ENCODE peak calls at places on chromosome 9, in nine cellular contexts. One of them, this sample, is unnamed.

GRCh38 chr9:82271099-82271498 is 282.5 kb downstream of the SPATA31D1 start:
- DNase-seq in brain microvascular endothelial cell: peak
- DNase-seq in astrocyte of the spinal cord: peak
- DNase-seq in SK-N-SH: no peak
- DNase-seq in spleen: no peak
- DNase-seq in glutamatergic neuron: no peak
- DNase-seq in HFFc6: peak
- DNase-seq in right lobe of liver: no peak
- DNase-seq in B cell: no peak
- DNase-seq in this sample: no peak

GRCh38 chr9:118711843-118712242 is 657.4 kb downstream of the BRINP1 start:
- DNase-seq in brain microvascular endothelial cell: no peak
- DNase-seq in astrocyte of the spinal cord: no peak
- DNase-seq in SK-N-SH: no peak
- DNase-seq in spleen: no peak
- DNase-seq in glutamatergic neuron: peak
- DNase-seq in HFFc6: no peak
- DNase-seq in right lobe of liver: no peak
- DNase-seq in B cell: no peak
- DNase-seq in this sample: no peak

GRCh38 chr9:127976943-127977871 is 3.6 kb downstream of the EEIG1 start:
- DNase-seq in brain microvascular endothelial cell: no peak
- DNase-seq in astrocyte of the spinal cord: no peak
- DNase-seq in SK-N-SH: no peak
- DNase-seq in spleen: no peak
- DNase-seq in glutamatergic neuron: no peak
- DNase-seq in HFFc6: no peak
- DNase-seq in right lobe of liver: no peak
- DNase-seq in B cell: no peak
- DNase-seq in this sample: no peak

GRCh38 chr9:135135171-135135926 is 47.9 kb downstream of the OLFM1 start:
- DNase-seq in brain microvascular endothelial cell: no peak
- DNase-seq in astrocyte of the spinal cord: no peak
- DNase-seq in SK-N-SH: no peak
- DNase-seq in spleen: no peak
- DNase-seq in glutamatergic neuron: no peak
- DNase-seq in HFFc6: no peak
- DNase-seq in right lobe of liver: no peak
- DNase-seq in B cell: no peak
- DNase-seq in this sample: no peak

GRCh38 chr9:129282308-129283211 is 104.5 kb upstream of the IER5L start:
- DNase-seq in brain microvascular endothelial cell: no peak
- DNase-seq in astrocyte of the spinal cord: no peak
- DNase-seq in SK-N-SH: no peak
- DNase-seq in spleen: peak
- DNase-seq in glutamatergic neuron: no peak
- DNase-seq in HFFc6: no peak
- DNase-seq in right lobe of liver: no peak
- DNase-seq in B cell: no peak
- DNase-seq in this sample: no peak

GRCh38 chr9:134307674-134308638 is 18.3 kb upstream of the RXRA start:
- DNase-seq in brain microvascular endothelial cell: no peak
- DNase-seq in astrocyte of the spinal cord: no peak
- DNase-seq in SK-N-SH: no peak
- DNase-seq in spleen: peak
- DNase-seq in glutamatergic neuron: peak
- DNase-seq in HFFc6: no peak
- DNase-seq in right lobe of liver: peak
- DNase-seq in B cell: no peak
- DNase-seq in this sample: no peak

GRCh38 chr9:133844876-133845658 is 106.9 kb upstream of the SARDH start:
- DNase-seq in brain microvascular endothelial cell: peak
- DNase-seq in astrocyte of the spinal cord: peak
- DNase-seq in SK-N-SH: peak
- DNase-seq in spleen: peak
- DNase-seq in glutamatergic neuron: no peak
- DNase-seq in HFFc6: no peak
- DNase-seq in right lobe of liver: peak
- DNase-seq in B cell: no peak
- DNase-seq in this sample: peak

GRCh38 chr9:20872340-20872977 is 159.0 kb downstream of the HACD4 start:
- DNase-seq in brain microvascular endothelial cell: peak
- DNase-seq in astrocyte of the spinal cord: peak
- DNase-seq in SK-N-SH: no peak
- DNase-seq in spleen: no peak
- DNase-seq in glutamatergic neuron: no peak
- DNase-seq in HFFc6: peak
- DNase-seq in right lobe of liver: no peak
- DNase-seq in B cell: no peak
- DNase-seq in this sample: no peak

GRCh38 chr9:130288926-130289705 is 23.6 kb downstream of the HMCN2 start:
- DNase-seq in brain microvascular endothelial cell: no peak
- DNase-seq in astrocyte of the spinal cord: no peak
- DNase-seq in SK-N-SH: no peak
- DNase-seq in spleen: no peak
- DNase-seq in glutamatergic neuron: no peak
- DNase-seq in HFFc6: no peak
- DNase-seq in right lobe of liver: no peak
- DNase-seq in B cell: no peak
- DNase-seq in this sample: no peak

GRCh38 chr9:133933426-133934026 is 58.6 kb downstream of the VAV2 start:
- DNase-seq in brain microvascular endothelial cell: no peak
- DNase-seq in astrocyte of the spinal cord: no peak
- DNase-seq in SK-N-SH: no peak
- DNase-seq in spleen: no peak
- DNase-seq in glutamatergic neuron: no peak
- DNase-seq in HFFc6: no peak
- DNase-seq in right lobe of liver: no peak
- DNase-seq in B cell: no peak
- DNase-seq in this sample: no peak

GRCh38 chr9:121748080-121748479 is 96.6 kb downstream of the DAB2IP start:
- DNase-seq in brain microvascular endothelial cell: peak
- DNase-seq in astrocyte of the spinal cord: peak
- DNase-seq in SK-N-SH: no peak
- DNase-seq in spleen: no peak
- DNase-seq in glutamatergic neuron: no peak
- DNase-seq in HFFc6: no peak
- DNase-seq in right lobe of liver: no peak
- DNase-seq in B cell: no peak
- DNase-seq in this sample: no peak

GRCh38 chr9:128828267-128828666 is 1.3 kb downstream of the SPOUT1 start:
- DNase-seq in brain microvascular endothelial cell: no peak
- DNase-seq in astrocyte of the spinal cord: no peak
- DNase-seq in SK-N-SH: no peak
- DNase-seq in spleen: no peak
- DNase-seq in glutamatergic neuron: no peak
- DNase-seq in HFFc6: no peak
- DNase-seq in right lobe of liver: no peak
- DNase-seq in B cell: no peak
- DNase-seq in this sample: no peak

GRCh38 chr9:354453-354852 is 139.8 kb downstream of the DOCK8 start:
- DNase-seq in brain microvascular endothelial cell: no peak
- DNase-seq in astrocyte of the spinal cord: no peak
- DNase-seq in SK-N-SH: no peak
- DNase-seq in spleen: no peak
- DNase-seq in glutamatergic neuron: no peak
- DNase-seq in HFFc6: no peak
- DNase-seq in right lobe of liver: no peak
- DNase-seq in B cell: no peak
- DNase-seq in this sample: no peak

GRCh38 chr9:110078626-110079025 is 129.3 kb downstream of the C9orf152 start:
- DNase-seq in brain microvascular endothelial cell: no peak
- DNase-seq in astrocyte of the spinal cord: no peak
- DNase-seq in SK-N-SH: no peak
- DNase-seq in spleen: no peak
- DNase-seq in glutamatergic neuron: no peak
- DNase-seq in HFFc6: no peak
- DNase-seq in right lobe of liver: no peak
- DNase-seq in B cell: no peak
- DNase-seq in this sample: no peak

DNA sequence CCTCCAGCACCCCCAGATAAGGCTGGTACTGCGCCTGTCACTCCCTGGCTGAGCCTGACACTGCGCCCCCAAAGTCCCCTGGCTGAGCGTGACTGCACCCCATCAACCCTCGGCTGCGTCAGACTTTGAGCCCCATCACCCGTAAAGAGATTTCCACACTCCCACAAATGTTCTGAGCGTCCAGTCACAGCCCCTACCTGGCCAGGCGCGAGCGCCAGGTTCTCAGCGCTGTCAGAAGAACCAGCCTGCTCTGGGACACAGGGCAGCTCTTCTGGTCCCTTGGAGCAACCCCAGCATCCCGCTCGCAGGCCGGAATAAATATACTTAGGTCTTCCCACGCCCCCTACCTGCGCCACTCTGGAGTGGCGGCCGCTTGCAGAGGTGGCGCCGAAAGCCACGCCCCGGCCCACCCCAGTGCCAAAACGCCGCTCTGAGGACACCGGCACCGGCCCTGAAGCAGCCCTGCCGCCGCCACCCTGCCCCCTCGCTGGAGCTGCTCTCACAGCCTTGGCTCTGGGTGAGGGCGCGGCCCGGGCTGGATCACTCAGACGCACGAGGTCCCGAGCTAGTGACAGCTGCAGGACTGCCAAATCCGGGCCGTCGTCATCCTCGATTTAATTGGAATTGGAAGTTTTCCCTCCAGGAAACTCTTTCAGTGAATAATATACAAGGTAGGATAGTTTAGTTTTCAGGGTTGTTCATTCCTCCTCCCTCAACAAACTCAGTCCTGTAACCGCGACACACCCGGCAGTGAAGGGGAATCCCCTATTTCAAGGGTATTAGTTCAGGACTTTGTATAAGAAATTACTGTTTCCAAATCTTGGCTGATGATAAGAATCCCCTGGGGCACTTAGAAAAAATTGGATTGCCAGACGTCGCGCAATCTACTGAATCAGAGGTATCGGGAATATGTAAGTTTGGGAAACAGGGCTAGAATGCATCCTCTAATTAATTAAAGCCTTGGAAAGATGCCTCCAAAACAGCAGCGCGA is 1.2 kb upstream of the CEMIP2 start:
- DNase-seq in brain microvascular endothelial cell: no peak
- DNase-seq in astrocyte of the spinal cord: peak
- DNase-seq in SK-N-SH: peak
- DNase-seq in spleen: peak
- DNase-seq in glutamatergic neuron: peak
- DNase-seq in HFFc6: peak
- DNase-seq in right lobe of liver: peak
- DNase-seq in B cell: peak
- DNase-seq in this sample: peak
- TF ChIP-seq CTCF in brain microvascular endothelial cell: no peak
- TF ChIP-seq CTCF in astrocyte of the spinal cord: no peak
- TF ChIP-seq CTCF in SK-N-SH: no peak
- TF ChIP-seq CTCF in spleen: no peak
- TF ChIP-seq CTCF in glutamatergic neuron: no peak
- TF ChIP-seq CTCF in HFFc6: peak
- TF ChIP-seq CTCF in right lobe of liver: peak
- TF ChIP-seq CTCF in B cell: peak
- TF ChIP-seq CTCF in this sample: peak

DNA sequence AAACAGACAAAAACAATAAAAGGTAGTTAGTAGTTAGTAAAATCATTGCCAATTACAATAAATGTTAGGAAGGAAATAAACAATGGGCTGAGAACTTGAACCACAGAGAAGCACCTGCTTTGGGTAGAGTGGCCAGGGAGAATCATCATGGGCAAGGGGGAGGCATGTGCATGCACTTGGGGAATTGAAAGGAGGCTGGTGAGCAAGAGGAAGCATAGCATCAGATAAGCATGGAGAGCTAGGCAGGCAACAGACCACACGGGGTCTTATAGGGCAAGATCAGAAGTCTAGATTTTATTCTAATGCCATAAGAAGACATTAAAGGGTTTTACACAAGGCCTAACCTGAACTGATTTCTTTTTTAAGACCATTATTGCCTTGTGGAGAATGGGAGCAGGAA is 93.4 kb downstream of the PIP5K1B start:
- DNase-seq in brain microvascular endothelial cell: no peak
- DNase-seq in astrocyte of the spinal cord: no peak
- DNase-seq in SK-N-SH: no peak
- DNase-seq in spleen: no peak
- DNase-seq in glutamatergic neuron: no peak
- DNase-seq in HFFc6: no peak
- DNase-seq in right lobe of liver: no peak
- DNase-seq in B cell: no peak
- DNase-seq in this sample: no peak
- TF ChIP-seq CTCF in brain microvascular endothelial cell: no peak
- TF ChIP-seq CTCF in astrocyte of the spinal cord: no peak
- TF ChIP-seq CTCF in SK-N-SH: no peak
- TF ChIP-seq CTCF in spleen: no peak
- TF ChIP-seq CTCF in glutamatergic neuron: no peak
- TF ChIP-seq CTCF in HFFc6: no peak
- TF ChIP-seq CTCF in right lobe of liver: no peak
- TF ChIP-seq CTCF in B cell: no peak
- TF ChIP-seq CTCF in this sample: no peak

GRCh38 chr9:87714819-87715218 is 11.1 kb upstream of the CTSL start:
- DNase-seq in brain microvascular endothelial cell: peak
- DNase-seq in astrocyte of the spinal cord: peak
- DNase-seq in SK-N-SH: no peak
- DNase-seq in spleen: no peak
- DNase-seq in glutamatergic neuron: no peak
- DNase-seq in HFFc6: peak
- DNase-seq in right lobe of liver: no peak
- DNase-seq in B cell: no peak
- DNase-seq in this sample: no peak

GRCh38 chr9:87716141-87716540 is 9.8 kb upstream of the CTSL start:
- DNase-seq in brain microvascular endothelial cell: no peak
- DNase-seq in astrocyte of the spinal cord: no peak
- DNase-seq in SK-N-SH: no peak
- DNase-seq in spleen: no peak
- DNase-seq in glutamatergic neuron: no peak
- DNase-seq in HFFc6: no peak
- DNase-seq in right lobe of liver: no peak
- DNase-seq in B cell: no peak
- DNase-seq in this sample: no peak

GRCh38 chr9:87722393-87722792 is 3.5 kb upstream of the CTSL start:
- DNase-seq in brain microvascular endothelial cell: no peak
- DNase-seq in astrocyte of the spinal cord: no peak
- DNase-seq in SK-N-SH: no peak
- DNase-seq in spleen: no peak
- DNase-seq in glutamatergic neuron: no peak
- DNase-seq in HFFc6: no peak
- DNase-seq in right lobe of liver: no peak
- DNase-seq in B cell: no peak
- DNase-seq in this sample: peak

GRCh38 chr9:87718231-87718630 is 7.7 kb upstream of the CTSL start:
- DNase-seq in brain microvascular endothelial cell: no peak
- DNase-seq in astrocyte of the spinal cord: no peak
- DNase-seq in SK-N-SH: no peak
- DNase-seq in spleen: no peak
- DNase-seq in glutamatergic neuron: no peak
- DNase-seq in HFFc6: no peak
- DNase-seq in right lobe of liver: no peak
- DNase-seq in B cell: no peak
- DNase-seq in this sample: no peak

GRCh38 chr9:87718852-87719612 is 6.9 kb upstream of the CTSL start:
- DNase-seq in brain microvascular endothelial cell: no peak
- DNase-seq in astrocyte of the spinal cord: no peak
- DNase-seq in SK-N-SH: no peak
- DNase-seq in spleen: no peak
- DNase-seq in glutamatergic neuron: no peak
- DNase-seq in HFFc6: no peak
- DNase-seq in right lobe of liver: no peak
- DNase-seq in B cell: no peak
- DNase-seq in this sample: no peak
- TF ChIP-seq CTCF in brain microvascular endothelial cell: no peak
- TF ChIP-seq CTCF in astrocyte of the spinal cord: no peak
- TF ChIP-seq CTCF in SK-N-SH: no peak
- TF ChIP-seq CTCF in spleen: no peak
- TF ChIP-seq CTCF in glutamatergic neuron: no peak
- TF ChIP-seq CTCF in HFFc6: no peak
- TF ChIP-seq CTCF in right lobe of liver: no peak
- TF ChIP-seq CTCF in B cell: no peak
- TF ChIP-seq CTCF in this sample: no peak

GRCh38 chr9:125203259-125203658 is 2.9 kb downstream of the RABEPK start:
- DNase-seq in brain microvascular endothelial cell: no peak
- DNase-seq in astrocyte of the spinal cord: no peak
- DNase-seq in SK-N-SH: no peak
- DNase-seq in spleen: no peak
- DNase-seq in glutamatergic neuron: no peak
- DNase-seq in HFFc6: no peak
- DNase-seq in right lobe of liver: no peak
- DNase-seq in B cell: no peak
- DNase-seq in this sample: no peak
- TF ChIP-seq CTCF in brain microvascular endothelial cell: no peak
- TF ChIP-seq CTCF in astrocyte of the spinal cord: no peak
- TF ChIP-seq CTCF in SK-N-SH: no peak
- TF ChIP-seq CTCF in spleen: no peak
- TF ChIP-seq CTCF in glutamatergic neuron: no peak
- TF ChIP-seq CTCF in HFFc6: peak
- TF ChIP-seq CTCF in right lobe of liver: no peak
- TF ChIP-seq CTCF in B cell: no peak
- TF ChIP-seq CTCF in this sample: no peak